ENCODE peak calls at places on chromosome 17, in four cellular contexts. T, Q, U and C are unnamed samples.

GRCh38 chr17:61409301-61410099 is 9.9 kb downstream of the TBX2 start:
- DNase-seq in T (peak), Q (peak), U (peak), C (peak)

GRCh38 chr17:31489295-31490018 is 98.0 kb downstream of the RAB11FIP4 start:
- DNase-seq in T (no peak), Q (peak), U (peak), C (no peak)

GRCh38 chr17:28347261-28347891 is 10.0 kb downstream of the POLDIP2 start:
- DNase-seq in T (no peak), Q (no peak), U (no peak), C (peak)

GRCh38 chr17:75271955-75272847 is 1.2 kb upstream of the MIF4GD start:
- DNase-seq in T (no peak), Q (no peak), U (no peak), C (no peak)

GRCh38 chr17:63768433-63768832 is 5.0 kb downstream of the CCDC47 start:
- DNase-seq in T (no peak), Q (no peak), U (no peak), C (no peak)

GRCh38 chr17:67431210-67432015 is 54.3 kb downstream of the PITPNC1 start:
- DNase-seq in T (no peak), Q (no peak), U (no peak), C (peak)

GRCh38 chr17:42097691-42098661 is at the start of gene ZNF385C:
- DNase-seq in T (peak), Q (peak), U (peak), C (no peak)

GRCh38 chr17:27973258-27974044 is 69.0 kb upstream of the NLK start:
- DNase-seq in T (no peak), Q (no peak), U (no peak), C (no peak)

GRCh38 chr17:7019839-7020519 is 2.9 kb upstream of the BCL6B start:
- DNase-seq in T (no peak), Q (no peak), U (no peak), C (peak)

GRCh38 chr17:38512473-38513058 is 84.3 kb downstream of the ARHGAP23 start:
- DNase-seq in T (no peak), Q (no peak), U (no peak), C (no peak)

GRCh38 chr17:55549140-55549539 is 37.9 kb upstream of the SMIM36 start:
- DNase-seq in T (no peak), Q (no peak), U (no peak), C (peak)

GRCh38 chr17:4582101-4582501 is 2.2 kb upstream of the SMTNL2 start:
- DNase-seq in T (no peak), Q (no peak), U (no peak), C (no peak)

GRCh38 chr17:49443862-49444261 is 29.2 kb upstream of the PHB1 start:
- DNase-seq in T (no peak), Q (no peak), U (no peak), C (peak)

GRCh38 chr17:2335726-2336214 is 487 bp downstream of the TSR1 start:
- DNase-seq in T (no peak), Q (no peak), U (no peak), C (peak)

GRCh38 chr17:48567646-48568354 is 10.3 kb downstream of the HOXB4 start:
- DNase-seq in T (no peak), Q (no peak), U (no peak), C (no peak)

GRCh38 chr17:39599665-39600468 is 7.9 kb downstream of the NEUROD2 start:
- DNase-seq in T (no peak), Q (no peak), U (no peak), C (no peak)

GRCh38 chr17:70405492-70406220 is 236.3 kb downstream of the KCNJ2 start:
- DNase-seq in T (no peak), Q (no peak), U (no peak), C (peak)

GRCh38 chr17:50270430-50271172 is 3.7 kb upstream of the TMEM92 start:
- DNase-seq in T (no peak), Q (no peak), U (no peak), C (peak)

GRCh38 chr17:77490361-77491183 is 349.8 kb downstream of the SEC14L1 start:
- DNase-seq in T (no peak), Q (no peak), U (no peak), C (no peak)

GRCh38 chr17:82787081-82787848 is 35.4 kb downstream of the TBCD start:
- DNase-seq in T (no peak), Q (no peak), U (no peak), C (no peak)

GRCh38 chr17:80219777-80220708 is at the start of the genes SGSH and SLC26A11:
- DNase-seq in T (peak), Q (peak), U (peak), C (peak)

GRCh38 chr17:42459983-42460300 is 1.3 kb downstream of the ATP6V0A1 start:
- DNase-seq in T (peak), Q (no peak), U (no peak), C (peak)

GRCh38 chr17:79812206-79812968 is 15.5 kb upstream of the CBX8 start:
- DNase-seq in T (no peak), Q (no peak), U (no peak), C (no peak)

GRCh38 chr17:42118545-42118944 is 2.6 kb downstream of the KAT2A start:
- DNase-seq in T (peak), Q (peak), U (peak), C (peak)

GRCh38 chr17:5118219-5118618 is 2.4 kb downstream of the USP6 start:
- DNase-seq in T (no peak), Q (no peak), U (no peak), C (no peak)

GRCh38 chr17:64682261-64683181 is 20.4 kb upstream of the SMURF2 start:
- DNase-seq in T (no peak), Q (no peak), U (no peak), C (peak)

GRCh38 chr17:38908676-38909181 is 16.7 kb upstream of the LASP1NB start:
- DNase-seq in T (no peak), Q (no peak), U (no peak), C (no peak)

GRCh38 chr17:18065546-18065945 is 22.2 kb upstream of the DRG2 start:
- DNase-seq in T (no peak), Q (no peak), U (no peak), C (no peak)

GRCh38 chr17:29771561-29771960 is 148.8 kb upstream of the CORO6 start:
- DNase-seq in T (no peak), Q (no peak), U (no peak), C (no peak)

GRCh38 chr17:7561028-7561575 is 617 bp upstream of the SENP3 start:
- DNase-seq in T (peak), Q (peak), U (peak), C (peak)

GRCh38 chr17:49490271-49490670 is 4.8 kb upstream of the NGFR start:
- DNase-seq in T (no peak), Q (no peak), U (no peak), C (no peak)

GRCh38 chr17:76376318-76377133 is 7.9 kb upstream of the SPHK1 start:
- DNase-seq in T (no peak), Q (no peak), U (no peak), C (no peak)

GRCh38 chr17:57649191-57649590 is 95.9 kb downstream of the CCDC182 start:
- DNase-seq in T (no peak), Q (no peak), U (no peak), C (no peak)

GRCh38 chr17:3958200-3958599 is 6.0 kb downstream of the ATP2A3 start:
- DNase-seq in T (no peak), Q (no peak), U (no peak), C (peak)

GRCh38 chr17:68591583-68591982 is 9.6 kb downstream of the FAM20A start:
- DNase-seq in T (no peak), Q (no peak), U (no peak), C (no peak)